ENCODE peak calls at places on chromosome 7, in five cellular contexts. G, S, F, H and R are unnamed samples.

GRCh38 chr7:27160147-27160545 is 3.7 kb upstream of the HOXA7 start:
- DNase-seq in S (peak), F (no peak), G (no peak), H (no peak), R (no peak)

GRCh38 chr7:75740846-75741497 is 2.2 kb upstream of the HIP1 start:
- DNase-seq in S (peak), G (no peak), F (peak), H (no peak), R (no peak)

GRCh38 chr7:141685285-141686035 is 16.5 kb downstream of the DENND11 start:
- DNase-seq in S (no peak), H (no peak), G (no peak), F (no peak), R (no peak)

GRCh38 chr7:155975490-155975889 is 163.2 kb upstream of the SHH start:
- DNase-seq in H (no peak), S (no peak), F (peak), G (no peak), R (no peak)

GRCh38 chr7:3787717-3788311 is 486.8 kb downstream of the SDK1 start:
- DNase-seq in H (no peak), G (no peak), F (peak), S (no peak), R (no peak)

GRCh38 chr7:123615344-123615743 is 13.7 kb downstream of the ASB15 start:
- DNase-seq in G (peak), H (no peak), S (no peak), F (no peak), R (no peak)

GRCh38 chr7:158973941-158974785 is 117.8 kb downstream of the DYNC2I1 start:
- DNase-seq in F (no peak), G (no peak), S (no peak), H (no peak), R (no peak)

GRCh38 chr7:101138149-101138870 is 11.4 kb downstream of the SERPINE1 start:
- DNase-seq in H (peak), F (peak), S (peak), G (peak), R (peak)

GRCh38 chr7:128052404-128052803 is 21.2 kb upstream of the LRRC4 start:
- DNase-seq in H (no peak), G (no peak), S (no peak), F (no peak), R (no peak)

GRCh38 chr7:141763797-141764196 is at the start of gene TAS2R3:
- DNase-seq in S (no peak), G (no peak), H (no peak), F (no peak), R (no peak)

GRCh38 chr7:85103352-85103751 is 83.5 kb downstream of the SEMA3D start:
- DNase-seq in H (no peak), S (peak), F (no peak), G (no peak), R (no peak)

GRCh38 chr7:39664057-39664456 is 40.7 kb downstream of the RALA start:
- DNase-seq in F (no peak), H (no peak), S (no peak), G (no peak), R (no peak)

GRCh38 chr7:114084381-114085312 is 165.8 kb upstream of the PPP1R3A start:
- DNase-seq in F (peak), G (peak), S (peak), H (no peak), R (no peak)

GRCh38 chr7:116998567-116998966 is 45.3 kb downstream of the ST7 start:
- DNase-seq in H (no peak), G (no peak), S (no peak), F (no peak), R (no peak)

GRCh38 chr7:135710417-135711138 is 17.4 kb downstream of the SLC13A4 start:
- DNase-seq in S (no peak), G (no peak), F (no peak), H (no peak), R (peak)

GRCh38 chr7:45687721-45688120 is 113.6 kb downstream of the ADCY1 start:
- DNase-seq in F (no peak), G (no peak), S (no peak), H (no peak), R (no peak)

GRCh38 chr7:25007668-25008067 is 27.7 kb upstream of the OSBPL3 start:
- DNase-seq in S (no peak), F (no peak), H (no peak), G (no peak), R (no peak)

GRCh38 chr7:87452279-87452678 is 23.2 kb downstream of the ABCB4 start:
- DNase-seq in G (no peak), F (no peak), S (no peak), H (no peak), R (no peak)

GRCh38 chr7:126937196-126937595 is 315.5 kb downstream of the GRM8 start:
- DNase-seq in F (no peak), S (no peak), H (no peak), G (no peak), R (no peak)

GRCh38 chr7:82559203-82559805 is 115.7 kb upstream of the CACNA2D1 start:
- DNase-seq in S (no peak), F (peak), H (no peak), G (no peak), R (no peak)

GRCh38 chr7:91344911-91345310 is 80.7 kb downstream of the FZD1 start:
- DNase-seq in F (no peak), H (no peak), S (no peak), G (no peak), R (no peak)

GRCh38 chr7:96315109-96315480 is 6.8 kb downstream of the SLC25A13 start:
- DNase-seq in H (no peak), S (no peak), F (no peak), G (peak), R (no peak)

GRCh38 chr7:44287488-44288380 is 37.7 kb downstream of the CAMK2B start:
- DNase-seq in H (no peak), S (peak), G (no peak), F (peak), R (no peak)

GRCh38 chr7:44072364-44073231 is 7.2 kb upstream of the PGAM2 start:
- DNase-seq in S (peak), H (peak), G (peak), F (peak), R (no peak)

GRCh38 chr7:100213672-100214071 is 6.1 kb upstream of the PVRIG start:
- DNase-seq in F (no peak), G (no peak), H (no peak), S (no peak), R (no peak)

GRCh38 chr7:87057210-87057609 is 2.2 kb downstream of the ELAPOR2 start:
- DNase-seq in G (no peak), F (no peak), S (no peak), H (no peak), R (no peak)

GRCh38 chr7:128833148-128833938 is 3.1 kb downstream of the FLNC start:
- DNase-seq in S (peak), G (peak), F (no peak), H (no peak), R (no peak)

GRCh38 chr7:6232130-6232529 is 40.3 kb downstream of the CYTH3 start:
- DNase-seq in F (no peak), H (no peak), G (no peak), S (no peak), R (no peak)

GRCh38 chr7:36391436-36392198 is 2.0 kb downstream of the ANLN start:
- DNase-seq in S (no peak), G (no peak), F (no peak), H (no peak), R (peak)

GRCh38 chr7:36395171-36395894 is 5.7 kb downstream of the ANLN start:
- DNase-seq in H (no peak), F (no peak), G (no peak), S (no peak), R (no peak)

GRCh38 chr7:36390199-36391090 is 783 bp downstream of the ANLN start:
- DNase-seq in S (peak), G (peak), F (peak), H (peak), R (peak)

GRCh38 chr7:36396150-36396549 is 6.5 kb downstream of the ANLN start:
- DNase-seq in G (no peak), H (no peak), S (no peak), F (no peak), R (no peak)

DNA sequence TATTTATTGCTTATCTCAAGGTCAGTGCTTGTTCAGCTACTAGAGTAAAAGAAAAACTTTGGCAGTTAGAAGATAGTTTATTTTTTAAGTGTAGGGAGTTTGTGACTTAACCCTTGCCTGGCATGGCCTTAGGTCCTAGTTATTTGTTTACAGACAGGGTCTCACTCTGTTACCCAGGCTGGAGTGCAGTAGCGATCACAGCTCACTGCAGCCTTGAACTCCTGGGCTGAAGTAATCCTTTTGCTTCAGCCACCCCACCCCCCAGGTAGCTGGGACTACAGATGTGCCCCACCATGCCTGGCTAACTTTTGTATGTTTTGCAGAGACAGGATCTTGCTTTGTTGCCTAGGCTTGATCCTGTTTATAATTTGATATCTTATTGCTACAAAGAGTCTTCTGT is 4.2 kb downstream of the ANLN start:
- DNase-seq in G (no peak), F (no peak), H (no peak), S (no peak), R (no peak)
- H3K4me3 ChIP-seq in G (no peak), F (no peak), H (no peak), S (no peak), R (no peak)

GRCh38 chr7:54773472-54774399 is 14.7 kb upstream of the SEC61G start:
- DNase-seq in F (peak), G (peak), S (peak), H (peak), R (peak)
- H3K4me3 ChIP-seq in F (peak), G (peak), S (peak), H (no peak), R (peak)

GRCh38 chr7:151062111-151062398 is 2.7 kb downstream of the SLC4A2 start:
- DNase-seq in S (no peak), G (no peak), H (no peak), F (no peak), R (no peak)
- H3K4me3 ChIP-seq in S (peak), G (peak), H (peak), F (peak), R (no peak)

DNA sequence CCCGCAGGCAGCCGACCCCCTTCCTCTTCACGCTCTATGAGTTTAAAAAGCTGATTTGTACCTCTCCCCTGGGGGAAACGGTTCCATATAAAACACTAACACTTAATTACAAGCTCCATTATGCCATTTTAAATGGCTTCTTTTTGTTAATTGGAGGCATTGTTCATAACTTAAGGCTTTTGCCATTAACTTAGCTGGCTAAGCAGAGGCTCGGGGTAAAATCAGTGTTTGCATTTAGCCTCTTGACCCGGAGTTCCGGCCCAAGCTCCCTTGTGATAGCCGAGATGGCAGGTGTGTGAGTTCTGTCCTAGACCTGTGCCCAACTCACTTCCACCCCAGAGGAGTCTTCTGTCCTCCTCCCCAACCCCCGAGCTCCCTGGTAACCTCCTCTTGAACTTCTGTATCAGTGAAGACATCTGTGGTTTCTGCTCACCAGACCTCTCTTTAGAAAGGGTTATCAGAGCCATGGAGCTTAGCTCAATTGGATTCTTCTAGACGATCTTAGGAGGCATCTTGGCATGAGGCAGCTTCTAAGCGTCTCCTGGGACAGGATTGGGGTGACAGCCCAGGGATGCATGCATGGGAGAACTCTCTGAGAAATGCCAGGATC is 34.2 kb upstream of the SH2B2 start:
- DNase-seq in H (no peak), F (no peak), G (no peak), S (no peak), R (no peak)
- H3K4me3 ChIP-seq in H (no peak), F (no peak), G (no peak), S (no peak), R (no peak)

GRCh38 chr7:130996205-130996840 is 262.3 kb upstream of the KLF14 start:
- DNase-seq in G (no peak), F (peak), S (no peak), H (no peak), R (no peak)

GRCh38 chr7:130998993-130999602 is 265.1 kb upstream of the KLF14 start:
- DNase-seq in H (no peak), S (no peak), G (no peak), F (no peak), R (no peak)

GRCh38 chr7:130995252-130996081 is 261.5 kb upstream of the KLF14 start:
- DNase-seq in S (no peak), F (peak), G (no peak), H (no peak), R (no peak)

GRCh38 chr7:130994378-130995115 is 260.5 kb upstream of the KLF14 start:
- DNase-seq in G (peak), S (peak), F (peak), H (no peak), R (no peak)

GRCh38 chr7:130996841-130997231 is 262.8 kb upstream of the KLF14 start:
- DNase-seq in F (peak), G (peak), H (no peak), S (no peak), R (no peak)
- H3K4me3 ChIP-seq in F (peak), G (no peak), H (no peak), S (no peak), R (no peak)

GRCh38 chr7:70870349-70870748 is 261.6 kb upstream of the GALNT17 start:
- DNase-seq in H (no peak), F (no peak), G (no peak), S (no peak), R (no peak)
- H3K4me3 ChIP-seq in H (no peak), F (no peak), G (no peak), S (no peak), R (no peak)

DNA sequence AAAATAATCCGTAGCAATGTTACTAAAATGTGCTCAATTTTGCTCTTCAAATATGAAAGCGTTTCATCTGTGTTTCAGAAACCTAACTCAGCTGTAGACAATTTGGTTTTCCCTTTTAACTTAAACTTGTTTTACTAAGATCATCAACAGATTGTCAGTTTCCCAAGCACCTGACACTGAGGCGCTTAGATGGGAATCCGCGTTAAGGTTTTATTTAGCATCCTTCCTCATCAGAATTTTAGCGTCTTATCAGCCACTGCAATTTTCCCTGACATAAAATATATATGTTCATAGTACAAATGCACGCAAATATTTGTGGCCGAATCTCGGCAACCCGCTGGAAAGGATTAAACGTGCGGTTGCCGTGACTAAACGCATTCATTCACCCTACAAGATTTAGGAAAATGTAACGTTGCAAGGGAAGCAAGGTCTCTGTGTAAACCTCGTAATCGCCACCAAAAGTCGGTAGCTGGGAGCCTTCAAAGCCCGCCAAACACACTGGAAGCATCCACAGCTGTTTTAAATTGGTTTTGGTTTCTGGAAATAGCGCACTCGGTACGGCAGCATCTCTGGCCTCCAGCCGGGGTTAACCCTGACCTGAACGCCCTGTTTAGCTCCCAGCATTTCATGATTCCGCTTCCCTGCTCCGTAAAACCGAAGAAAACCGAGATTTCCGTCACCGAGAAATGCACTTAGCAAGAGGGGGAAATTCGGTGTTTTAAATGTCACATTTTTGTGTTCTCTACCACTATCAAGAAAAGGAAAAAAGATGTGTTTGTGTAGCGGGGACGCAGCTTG is 970 bp downstream of the SGCE start:
- DNase-seq in S (peak), G (peak), H (no peak), F (no peak), R (no peak)
- H3K4me3 ChIP-seq in S (peak), G (peak), H (peak), F (peak), R (no peak)

DNA sequence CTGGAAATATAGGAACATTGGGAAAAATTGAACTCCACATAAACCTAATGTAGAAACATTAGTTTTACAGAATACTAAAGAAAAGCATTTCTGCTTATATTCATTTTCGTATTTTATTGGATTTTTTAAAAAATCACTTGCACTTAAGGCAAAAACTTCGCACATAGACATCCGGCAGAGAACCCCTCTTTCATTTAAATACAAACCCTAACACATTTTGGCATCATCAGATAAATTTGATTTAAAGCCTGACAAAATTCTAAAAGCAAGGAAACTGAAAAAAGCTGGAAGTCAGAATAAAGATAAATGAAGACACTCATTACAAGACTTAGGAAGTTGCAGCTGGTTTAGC is 396 bp upstream of the EXOC4 start:
- DNase-seq in G (no peak), S (no peak), F (no peak), H (no peak), R (no peak)
- H3K4me3 ChIP-seq in G (no peak), S (peak), F (peak), H (no peak), R (peak)

GRCh38 chr7:29565634-29565981 is 2.0 kb downstream of the PRR15 start:
- DNase-seq in H (no peak), S (no peak), G (no peak), F (no peak), R (no peak)
- H3K4me3 ChIP-seq in H (peak), S (peak), G (peak), F (peak), R (no peak)

DNA sequence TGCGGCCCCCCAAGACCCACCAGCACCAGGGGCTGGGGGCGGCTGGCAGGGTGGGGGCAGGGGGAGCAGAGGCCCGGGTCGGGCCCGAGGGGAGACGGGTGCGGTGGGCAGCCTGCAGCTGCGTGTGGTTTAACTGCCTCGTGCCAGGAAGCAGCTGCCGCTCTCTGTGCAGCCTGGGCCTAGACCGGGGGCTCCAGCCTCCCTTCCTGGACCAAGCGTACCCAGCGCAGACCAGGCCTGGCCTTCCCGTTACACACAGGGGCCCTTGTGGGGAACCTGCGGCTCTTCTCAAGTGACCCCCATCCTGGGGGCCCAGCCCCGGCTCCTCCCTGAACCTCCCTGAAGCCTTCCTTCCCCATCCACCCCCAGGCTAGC is 6.6 kb upstream of the INTS1 start:
- DNase-seq in S (no peak), H (no peak), F (no peak), G (no peak), R (peak)
- H3K4me3 ChIP-seq in S (no peak), H (no peak), F (no peak), G (no peak), R (peak)